ENCODE peak calls at places on chromosomes 12 and 14, in eight cellular contexts. E is IMR-90, O is A549, X is uterus, M is upper lobe of right lung, S is neuronal stem cell, R is tibial artery, Q is neural progenitor cell. W is an unnamed sample. For H3K4me1, the result is how much of the 10 kb centered on the place peaks cover.

GRCh38 chr12:96902076-96902475 is 5.0 kb upstream of the NEDD1 start:
- DNase-seq in M (no peak), R (no peak), S (no peak), E (no peak), O (peak), Q (no peak), X (no peak), W (no peak)

GRCh38 chr14:69154779-69155178 is 1.9 kb upstream of the DCAF5 start:
- DNase-seq in Q (peak), X (no peak), R (no peak), M (no peak), O (peak), E (no peak), S (no peak), W (peak)

GRCh38 chr14:94373708-94374107 is 14.7 kb downstream of the SERPINA1 start:
- DNase-seq in S (no peak), E (peak), M (no peak), O (peak), R (no peak), Q (no peak), X (no peak), W (no peak)

GRCh38 chr14:26554069-26554772 is 43.6 kb downstream of the NOVA1 start:
- DNase-seq in E (no peak), Q (no peak), S (no peak), X (no peak), M (no peak), O (no peak), R (no peak), W (no peak)

GRCh38 chr14:99755629-99756603 is 37.3 kb upstream of the EML1 start:
- DNase-seq in E (peak), M (peak), O (peak), R (peak), Q (no peak), X (peak), S (no peak), W (no peak)

GRCh38 chr12:12891646-12892355 is 439 bp downstream of the GPRC5A start:
- DNase-seq in Q (no peak), E (no peak), O (no peak), X (peak), S (no peak), M (no peak), R (no peak), W (peak)

GRCh38 chr14:61260939-61261776 is 20.0 kb downstream of the TMEM30B start:
- DNase-seq in O (no peak), X (no peak), Q (no peak), M (no peak), S (no peak), R (peak), E (peak), W (no peak)

GRCh38 chr14:99357151-99357550 is 85.2 kb upstream of the BCL11B start:
- DNase-seq in Q (no peak), M (no peak), X (no peak), O (no peak), R (no peak), S (no peak), E (no peak), W (no peak)

GRCh38 chr12:130555628-130556485 is 160.2 kb downstream of the RIMBP2 start:
- DNase-seq in E (no peak), M (no peak), X (no peak), S (no peak), R (no peak), Q (no peak), O (no peak), W (peak)

GRCh38 chr14:104226421-104227385 is 88.3 kb downstream of the KIF26A start:
- DNase-seq in R (no peak), Q (no peak), S (no peak), M (peak), E (no peak), O (no peak), X (no peak), W (no peak)

GRCh38 chr12:119781804-119782203 is 95.3 kb downstream of the CIT start:
- DNase-seq in O (no peak), Q (no peak), R (no peak), S (no peak), X (no peak), E (no peak), M (no peak), W (no peak)

GRCh38 chr12:62772556-62772955 is 162.4 kb downstream of the PPM1H start:
- DNase-seq in E (peak), R (no peak), O (no peak), S (no peak), M (no peak), X (no peak), Q (no peak), W (no peak)

GRCh38 chr12:125121095-125121494 is 55.9 kb downstream of the AACS start:
- DNase-seq in X (no peak), O (no peak), E (no peak), R (no peak), S (no peak), Q (no peak), M (peak), W (no peak)

GRCh38 chr14:90567991-90568390 is 171.2 kb downstream of the CALM1 start:
- DNase-seq in S (no peak), O (no peak), Q (peak), M (no peak), E (no peak), X (no peak), R (no peak), W (no peak)

GRCh38 chr14:65961004-65961403 is 525.2 kb upstream of the CCDC196 start:
- DNase-seq in S (peak), O (peak), R (no peak), Q (peak), M (peak), E (peak), X (no peak), W (peak)

GRCh38 chr12:88445715-88446393 is 134.4 kb downstream of the KITLG start:
- DNase-seq in R (no peak), M (no peak), S (no peak), Q (no peak), X (no peak), E (no peak), O (no peak), W (no peak)

GRCh38 chr14:70018713-70019201 is 139.5 kb downstream of the SMOC1 start:
- DNase-seq in M (no peak), E (peak), X (peak), S (no peak), R (peak), Q (no peak), O (no peak), W (peak)

GRCh38 chr14:74852922-74853530 is 22.9 kb downstream of the PROX2 start:
- DNase-seq in O (no peak), X (no peak), S (no peak), Q (no peak), E (peak), M (no peak), R (no peak), W (peak)

GRCh38 chr14:92507174-92507768 is 6.3 kb upstream of the RIN3 start:
- DNase-seq in O (no peak), Q (no peak), E (no peak), R (no peak), S (no peak), X (no peak), M (peak), W (peak)

GRCh38 chr14:92453691-92454090 is 59.9 kb upstream of the RIN3 start:
- DNase-seq in E (no peak), Q (no peak), R (no peak), S (no peak), X (no peak), M (no peak), O (no peak), W (no peak)

GRCh38 chr14:101739446-101740141 is 21.9 kb upstream of the PPP2R5C start:
- DNase-seq in O (no peak), Q (no peak), E (no peak), X (no peak), S (no peak), R (no peak), M (no peak), W (no peak)

GRCh38 chr12:2682301-2683282 is 112.2 kb upstream of the FKBP4 start:
- DNase-seq in O (peak), Q (peak), S (peak), M (no peak), X (no peak), R (no peak), E (peak), W (peak)

GRCh38 chr14:68738559-68738958 is 54.3 kb downstream of the ZFP36L1 start:
- DNase-seq in S (no peak), O (no peak), Q (no peak), E (no peak), R (no peak), M (no peak), X (no peak), W (no peak)

GRCh38 chr12:89566615-89567014 is 40.8 kb upstream of the POC1B start:
- DNase-seq in M (no peak), X (peak), R (no peak), E (peak), Q (no peak), O (no peak), S (no peak), W (no peak)

GRCh38 chr14:25041484-25041883 is 8.5 kb downstream of the STXBP6 start:
- DNase-seq in R (no peak), M (no peak), O (no peak), Q (no peak), X (no peak), E (no peak), S (no peak), W (peak)

GRCh38 chr12:116332705-116333380 is 55.4 kb upstream of the MED13L start:
- DNase-seq in M (no peak), R (no peak), E (no peak), X (no peak), S (peak), O (no peak), Q (no peak), W (no peak)

GRCh38 chr14:76152333-76152681 is 585 bp downstream of the GPATCH2L start:
- DNase-seq in S (peak), E (peak), X (peak), O (peak), Q (peak), R (peak), M (peak), W (peak)

GRCh38 chr14:96246535-96246839 is 9.5 kb upstream of the BDKRB1 start:
- DNase-seq in R (no peak), S (no peak), E (peak), Q (no peak), M (no peak), O (peak), X (peak), W (no peak)

GRCh38 chr14:91366749-91367148 is 50.9 kb downstream of the CCDC88C start:
- DNase-seq in R (no peak), S (no peak), X (no peak), E (no peak), Q (no peak), O (no peak), M (no peak), W (no peak)

GRCh38 chr12:97995578-97995977 is 519.8 kb upstream of the TMPO start:
- DNase-seq in R (no peak), X (no peak), M (no peak), O (no peak), Q (no peak), E (no peak), S (no peak), W (no peak)

GRCh38 chr12:3073438-3074255 is 3.5 kb upstream of the TSPAN9 start:
- DNase-seq in O (peak), E (peak), R (peak), Q (peak), S (peak), M (peak), X (peak), W (peak)

GRCh38 chr12:4112734-4113396 is 160.7 kb upstream of the CCND2 start:
- DNase-seq in R (no peak), S (no peak), O (no peak), M (no peak), E (peak), Q (no peak), X (no peak), W (no peak)

GRCh38 chr14:92686763-92687427 is 61.5 kb downstream of the LGMN start:
- DNase-seq in R (peak), M (peak), E (peak), O (peak), X (peak), Q (peak), S (peak), W (peak)

GRCh38 chr12:4535092-4535491 is 3.6 kb upstream of the RAD51AP1 start:
- DNase-seq in Q (no peak), X (no peak), S (no peak), E (no peak), O (no peak), M (no peak), R (no peak), W (no peak)

GRCh38 chr12:88472775-88473174 is 107.5 kb downstream of the KITLG start:
- DNase-seq in O (no peak), E (peak), R (no peak), Q (no peak), M (no peak), S (no peak), X (no peak), W (no peak)

GRCh38 chr12:26627335-26627734 is 205.7 kb downstream of the ITPR2 start:
- DNase-seq in M (no peak), S (no peak), R (no peak), E (no peak), X (no peak), O (no peak), Q (no peak), W (no peak)

GRCh38 chr12:4800555-4800954 is 80.4 kb downstream of the GALNT8 start:
- DNase-seq in E (no peak), R (no peak), O (no peak), S (no peak), Q (no peak), X (no peak), M (no peak), W (no peak)

GRCh38 chr14:31221266-31221665 is 13.7 kb upstream of the HECTD1 start:
- DNase-seq in M (no peak), E (no peak), Q (no peak), X (no peak), R (no peak), O (no peak), S (no peak), W (no peak)

DNA sequence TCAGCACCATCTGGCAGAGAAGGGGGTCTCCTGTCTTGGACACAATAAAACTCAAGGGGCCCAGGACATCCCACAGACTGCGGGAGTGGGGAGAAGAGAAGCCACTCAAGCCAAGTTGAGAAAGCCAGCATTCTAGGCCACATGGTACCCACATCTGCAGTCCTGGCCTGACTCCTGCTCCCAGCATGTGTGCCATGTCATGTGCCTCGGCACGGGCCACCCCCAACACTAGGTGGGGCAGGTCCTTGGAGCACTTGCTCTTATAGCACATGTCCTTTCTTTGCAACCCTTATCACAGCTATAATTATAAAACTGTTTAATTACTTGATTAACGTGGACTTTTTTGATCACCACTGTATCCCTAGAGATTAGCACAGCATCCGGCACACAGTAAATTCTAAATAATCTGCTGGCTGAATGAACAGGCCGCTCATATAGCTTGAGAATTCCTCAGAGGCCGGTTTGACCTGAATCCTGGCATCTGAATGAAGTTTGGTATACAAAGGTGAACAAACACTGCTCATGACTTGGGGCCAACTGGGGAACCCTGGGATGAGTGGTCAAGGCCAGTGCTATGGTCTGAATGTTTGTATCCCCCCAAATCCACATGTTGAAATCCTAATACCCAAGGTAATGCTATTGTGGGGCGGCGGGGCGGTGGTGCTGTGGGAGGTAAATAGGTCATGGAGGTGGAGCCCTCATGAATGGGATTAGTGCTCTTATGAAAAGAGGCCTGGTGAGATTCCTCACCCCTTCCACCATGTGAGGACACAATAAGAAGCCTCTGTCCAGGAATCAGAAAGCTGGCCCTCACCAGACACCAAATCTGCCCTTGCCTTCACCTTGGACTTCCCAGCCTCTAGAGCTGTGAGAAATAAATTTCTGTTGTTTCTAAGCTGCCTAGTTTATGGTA is 6.6 kb downstream of the NCKAP5L start:
- DNase-seq in R (peak), M (no peak), X (no peak), E (no peak), Q (peak), O (no peak), S (no peak), W (no peak)
- H3K4me1 ChIP-seq in R (half or more), M (under half), X (under half), E (under half), Q (under half), O (under half), S (under half), W (under half)

GRCh38 chr12:53937099-53937498 is 1.5 kb upstream of the HOXC13 start:
- DNase-seq in M (no peak), Q (no peak), O (no peak), R (no peak), E (no peak), X (no peak), S (no peak), W (no peak)

GRCh38 chr12:53940448-53941014 is 1.9 kb downstream of the HOXC13 start:
- DNase-seq in R (no peak), E (no peak), O (no peak), M (no peak), S (no peak), X (no peak), Q (no peak), W (no peak)

GRCh38 chr12:53937596-53938275 is 895 bp upstream of the HOXC13 start:
- DNase-seq in R (no peak), X (no peak), Q (no peak), E (no peak), O (no peak), M (no peak), S (no peak), W (no peak)

GRCh38 chr12:53939141-53940108 is 794 bp downstream of the HOXC13 start:
- DNase-seq in Q (peak), M (no peak), E (no peak), R (no peak), O (peak), S (no peak), X (no peak), W (no peak)

DNA sequence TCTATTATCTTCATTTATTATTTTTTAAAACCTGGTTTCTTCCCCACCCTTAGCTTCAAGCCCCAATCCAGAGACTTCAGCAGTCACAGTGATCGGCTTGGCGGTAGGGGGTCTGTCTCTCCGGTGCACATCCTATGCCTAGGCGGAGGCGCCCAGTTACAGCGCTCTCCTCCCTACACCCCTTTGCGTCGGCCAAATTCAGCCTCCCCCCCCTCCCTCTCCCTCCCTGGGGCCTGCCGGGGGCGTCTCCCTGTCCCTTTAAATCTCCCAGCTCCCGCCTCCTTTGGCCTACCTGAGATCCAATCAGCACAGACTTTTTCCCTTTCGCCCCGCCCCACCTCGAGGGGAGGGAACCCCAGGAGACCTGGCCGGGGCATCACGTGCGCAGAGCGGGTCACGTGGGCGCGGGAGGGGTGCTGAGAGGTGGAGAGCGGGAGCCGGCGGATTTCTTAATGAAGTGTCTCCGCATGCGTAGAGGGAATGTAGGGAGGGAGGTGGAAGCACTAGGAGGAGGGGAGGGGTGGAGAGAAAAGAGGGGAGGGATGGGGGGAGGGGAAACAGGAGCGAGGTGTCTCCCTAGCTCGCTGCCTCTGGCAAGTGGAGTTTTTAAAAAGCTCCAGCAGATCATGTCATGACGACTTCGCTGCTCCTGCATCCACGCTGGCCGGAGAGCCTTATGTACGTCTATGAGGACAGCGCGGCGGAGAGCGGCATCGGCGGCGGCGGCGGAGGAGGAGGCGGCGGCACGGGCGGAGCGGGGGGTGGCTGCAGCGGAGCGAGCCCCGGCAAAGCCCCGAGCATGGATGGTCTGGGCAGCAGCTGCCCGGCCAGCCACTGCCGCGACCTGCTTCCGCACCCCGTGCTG is at the start of gene HOXC13:
- DNase-seq in E (no peak), R (peak), S (peak), X (no peak), O (peak), M (peak), Q (peak), W (peak)
- H3K27ac ChIP-seq in E (no peak), R (peak), S (no peak), X (no peak), O (peak), M (no peak), Q (no peak), W (no peak)

DNA sequence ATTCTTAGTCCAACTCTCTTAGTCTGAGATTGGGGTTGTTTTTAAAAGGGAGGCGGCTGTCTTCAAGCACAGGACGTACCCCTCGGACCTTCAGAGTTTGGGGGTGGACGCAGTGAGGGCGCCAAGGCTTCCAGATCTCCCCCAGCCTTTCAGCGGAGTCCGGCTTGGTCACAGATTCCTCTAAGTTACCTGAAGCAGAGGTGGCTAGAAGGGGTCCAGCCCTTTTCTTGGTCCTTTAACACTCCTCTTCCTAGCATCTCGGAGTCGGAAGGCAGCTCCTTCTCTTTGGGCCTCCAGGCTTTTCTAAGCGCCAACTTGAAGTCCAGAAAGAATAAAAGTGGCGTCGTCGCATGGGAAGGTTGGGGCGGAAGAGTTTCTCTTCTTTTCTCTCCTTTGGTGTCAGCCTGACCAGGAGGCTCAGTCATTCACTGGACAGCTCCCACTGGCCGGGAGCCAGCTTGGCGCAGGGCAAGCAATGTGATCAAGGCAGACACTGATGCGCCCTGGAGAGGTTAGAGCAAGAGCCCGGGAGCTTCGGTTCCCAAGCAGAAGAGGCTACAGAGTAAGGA is 9.6 kb downstream of the OR6S1 start:
- DNase-seq in S (no peak), E (peak), Q (peak), X (peak), M (peak), R (no peak), O (peak), W (peak)
- H3K4me3 ChIP-seq in S (peak), E (peak), Q (peak), X (peak), M (peak), R (peak), O (peak), W (peak)

GRCh38 chr12:68450947-68451260 is 118.7 kb upstream of the MDM1 start:
- DNase-seq in S (no peak), Q (no peak), M (no peak), X (no peak), O (no peak), R (no peak), E (no peak), W (no peak)
- H3K4me1 ChIP-seq in S (under half), Q (under half), M (half or more), X (under half), O (under half), R (under half), E (under half), W (under half)